ENCODE peak calls at places on chromosomes 5 and 9, in eight cellular contexts. E is frontal cortex; O is left cardiac atrium; W is fibroblast of pulmonary artery; U is AG04449; J is CD8-positive, alpha-beta T cell; S is HTR-8/SVneo; D is EL. Z is an unnamed sample.
A peak's percentile ranks its signal among the peaks of the same experiment; 100 is the strongest.

GRCh38 chr9:112012026-112012902 is 115.7 kb downstream of the UGCG start:
- DNase-seq in S (peak; percentile 74), W (peak; percentile 92), D (peak; percentile 96), O (peak; percentile 65), E (peak; percentile 43), J (no peak), U (peak; percentile 76), Z (peak; percentile 84)

GRCh38 chr5:39420482-39421145 is 4.2 kb downstream of the DAB2 start:
- DNase-seq in S (no peak), O (peak; percentile 84), U (no peak), W (peak; percentile 86), J (no peak), E (no peak), D (peak; percentile 95), Z (peak; percentile 76)

GRCh38 chr9:2559212-2560152 is 62.1 kb upstream of the VLDLR start:
- DNase-seq in O (peak; percentile 89), D (peak; percentile 96), E (peak; percentile 18), S (peak; percentile 34), W (peak; percentile 97), U (peak; percentile 83), J (no peak), Z (peak; percentile 80)

GRCh38 chr5:178284996-178285395 is 52.4 kb upstream of the PHYKPL start:
- DNase-seq in W (no peak), E (no peak), S (no peak), D (no peak), U (no peak), O (peak; percentile 18), J (no peak), Z (no peak)

GRCh38 chr5:50853151-50853550 is 186.7 kb downstream of the PARP8 start:
- DNase-seq in D (no peak), U (no peak), E (no peak), S (no peak), W (no peak), J (no peak), O (peak; percentile 26), Z (no peak)

GRCh38 chr9:105138306-105138801 is 106.1 kb upstream of the SLC44A1 start:
- DNase-seq in U (no peak), J (no peak), O (no peak), D (no peak), E (peak; percentile 32), W (peak; percentile 38), S (no peak), Z (no peak)

GRCh38 chr9:126471084-126471611 is 142.6 kb upstream of the LMX1B start:
- DNase-seq in E (no peak), D (peak; percentile 73), O (peak; percentile 60), S (no peak), W (peak; percentile 31), U (peak; percentile 53), J (peak; percentile 70), Z (peak; percentile 15)

GRCh38 chr5:155726267-155726666 is 600.7 kb upstream of the SGCD start:
- DNase-seq in W (peak; percentile 6), S (no peak), J (no peak), U (no peak), E (no peak), D (no peak), O (peak; percentile 29), Z (no peak)

GRCh38 chr9:109311731-109312130 is 9.1 kb downstream of the EPB41L4B start:
- DNase-seq in J (no peak), U (no peak), D (no peak), O (no peak), W (no peak), E (no peak), S (no peak), Z (no peak)

GRCh38 chr5:170246471-170246870 is 13.7 kb downstream of the C5orf58 start:
- DNase-seq in S (no peak), U (no peak), J (no peak), E (no peak), O (no peak), D (no peak), W (no peak), Z (no peak)

GRCh38 chr9:38234479-38234878 is 158.0 kb upstream of the ALDH1B1 start:
- DNase-seq in E (no peak), J (no peak), O (no peak), U (no peak), S (no peak), D (no peak), W (no peak), Z (no peak)

GRCh38 chr5:67677422-67677970 is 480.9 kb upstream of the CD180 start:
- DNase-seq in O (no peak), S (no peak), U (no peak), D (no peak), J (no peak), E (no peak), W (no peak), Z (no peak)

GRCh38 chr5:39605966-39606591 is 181.3 kb upstream of the DAB2 start:
- DNase-seq in D (peak; percentile 26), W (peak; percentile 29), S (no peak), O (no peak), U (no peak), J (no peak), E (no peak), Z (no peak)

GRCh38 chr5:73218552-73219171 is 45.7 kb downstream of the TMEM174 start:
- DNase-seq in O (no peak), D (peak; percentile 62), E (no peak), U (no peak), W (peak; percentile 63), J (no peak), S (peak; percentile 41), Z (no peak)

GRCh38 chr9:120850315-120850714 is 7.6 kb upstream of the PSMD5 start:
- DNase-seq in E (no peak), J (no peak), D (no peak), U (no peak), S (no peak), W (no peak), O (no peak), Z (no peak)

GRCh38 chr9:134475051-134475790 is 149.0 kb downstream of the RXRA start:
- DNase-seq in E (no peak), D (peak; percentile 81), W (peak; percentile 86), U (peak; percentile 24), S (no peak), O (peak; percentile 85), J (peak; percentile 32), Z (peak; percentile 62)

GRCh38 chr9:108475813-108476212 is 380.0 kb downstream of the ACTL7B start:
- DNase-seq in S (no peak), D (no peak), J (no peak), U (no peak), E (no peak), O (no peak), W (no peak), Z (no peak)

GRCh38 chr5:150640311-150641005 is at the start of gene SYNPO:
- DNase-seq in U (peak; percentile 79), D (peak; percentile 98), O (peak; percentile 86), S (peak; percentile 56), J (no peak), E (no peak), W (peak; percentile 99), Z (peak; percentile 87)

GRCh38 chr5:155729684-155730059 is 597.3 kb upstream of the SGCD start:
- DNase-seq in W (no peak), E (peak; percentile 46), U (no peak), D (no peak), J (no peak), S (no peak), O (peak; percentile 67), Z (no peak)

GRCh38 chr5:79396265-79396664 is 117.7 kb downstream of the HOMER1 start:
- DNase-seq in E (no peak), W (peak; percentile 18), D (peak; percentile 34), U (no peak), O (no peak), S (no peak), J (no peak), Z (no peak)

GRCh38 chr5:32170303-32171170 is 3.6 kb downstream of the GOLPH3 start:
- DNase-seq in S (no peak), E (no peak), J (no peak), W (no peak), U (peak; percentile 42), O (no peak), D (peak; percentile 84), Z (peak; percentile 64)

GRCh38 chr9:34496149-34496712 is 26.6 kb downstream of the ENHO start:
- DNase-seq in S (no peak), W (peak; percentile 79), U (no peak), D (peak; percentile 25), O (no peak), E (no peak), J (no peak), Z (no peak)

GRCh38 chr9:110116543-110116885 is 91.4 kb downstream of the C9orf152 start:
- DNase-seq in D (peak; percentile 96), E (no peak), O (no peak), J (no peak), U (peak; percentile 89), S (peak; percentile 81), W (peak; percentile 98), Z (peak; percentile 88)

GRCh38 chr9:128552744-128553221 is 396 bp downstream of the SPTAN1 start:
- DNase-seq in E (peak; percentile 53), J (peak; percentile 50), D (no peak), S (no peak), U (no peak), W (peak; percentile 35), O (peak; percentile 57), Z (no peak)

GRCh38 chr9:26949604-26950003 is 2.6 kb upstream of the PLAA start:
- DNase-seq in E (no peak), D (peak; percentile 30), S (no peak), U (no peak), J (no peak), O (no peak), W (no peak), Z (no peak)

GRCh38 chr9:134283111-134283515 is 43.1 kb upstream of the RXRA start:
- DNase-seq in O (peak; percentile 81), U (peak; percentile 34), E (peak; percentile 83), D (peak; percentile 43), S (no peak), J (no peak), W (peak; percentile 85), Z (peak; percentile 31)

GRCh38 chr9:23492126-23493002 is 333.7 kb downstream of the ELAVL2 start:
- DNase-seq in O (no peak), S (peak; percentile 25), E (peak; percentile 29), J (no peak), W (peak; percentile 1), D (peak; percentile 1), U (no peak), Z (no peak)

GRCh38 chr9:12784461-12785250 is 9.8 kb downstream of the LURAP1L start:
- DNase-seq in O (no peak), E (no peak), W (peak; percentile 74), S (no peak), J (no peak), D (peak; percentile 95), U (peak; percentile 79), Z (peak; percentile 68)